ENCODE peak calls at places on chromosomes 2 and 18, in nine cellular contexts. X is right atrium auricular region; T is BJ; N is spleen; D is right lobe of liver; Z is colonic mucosa; G is MM.1S; B is brain microvascular endothelial cell; Q is effector memory CD4-positive, alpha-beta T cell. O is an unnamed sample. For H3K27me3, the result is how much of the 10 kb centered on the place peaks cover.

GRCh38 chr2:156659694-156660093 is 223.5 kb downstream of the GPD2 start:
- DNase-seq in X (no peak), T (no peak), N (no peak), D (peak), Z (no peak), G (no peak), B (no peak), Q (no peak), O (no peak)

GRCh38 chr2:43333656-43334144 is 107.3 kb upstream of the ZFP36L2 start:
- DNase-seq in X (no peak), T (no peak), N (no peak), D (no peak), Z (peak), G (no peak), B (peak), Q (no peak), O (no peak)

GRCh38 chr18:57837917-57838548 is 34.9 kb upstream of the ATP8B1 start:
- DNase-seq in X (no peak), T (no peak), N (no peak), D (no peak), Z (no peak), G (peak), B (peak), Q (no peak), O (peak)

GRCh38 chr2:233907627-233908026 is 9.5 kb upstream of the TRPM8 start:
- DNase-seq in X (no peak), T (no peak), N (no peak), D (no peak), Z (no peak), G (no peak), B (no peak), Q (no peak), O (no peak)

GRCh38 chr2:113848758-113849460 is 41.0 kb upstream of the ACTR3 start:
- DNase-seq in X (no peak), T (no peak), N (no peak), D (no peak), Z (no peak), G (no peak), B (no peak), Q (no peak), O (no peak)

GRCh38 chr2:186691900-186692299 is 2.0 kb upstream of the FAM171B start:
- DNase-seq in X (no peak), T (no peak), N (no peak), D (no peak), Z (no peak), G (no peak), B (no peak), Q (no peak), O (no peak)

GRCh38 chr2:19991895-19992294 is 2.0 kb upstream of the WDR35 start:
- DNase-seq in X (no peak), T (no peak), N (no peak), D (no peak), Z (no peak), G (no peak), B (no peak), Q (no peak), O (no peak)

GRCh38 chr2:48343571-48344440 is 186.1 kb upstream of the STON1 start:
- DNase-seq in X (no peak), T (peak), N (no peak), D (no peak), Z (no peak), G (peak), B (peak), Q (no peak), O (no peak)

GRCh38 chr2:58959996-58960395 is 718.9 kb upstream of the FANCL start:
- DNase-seq in X (no peak), T (no peak), N (no peak), D (no peak), Z (no peak), G (no peak), B (no peak), Q (no peak), O (no peak)

GRCh38 chr2:122205637-122206036 is 450.2 kb downstream of the TSN start:
- DNase-seq in X (no peak), T (no peak), N (no peak), D (no peak), Z (no peak), G (no peak), B (no peak), Q (no peak), O (no peak)

GRCh38 chr18:2515908-2516625 is 55.2 kb downstream of the METTL4 start:
- DNase-seq in X (no peak), T (peak), N (no peak), D (no peak), Z (no peak), G (peak), B (peak), Q (no peak), O (no peak)

GRCh38 chr2:39881494-39881893 is 102.4 kb upstream of the THUMPD2 start:
- DNase-seq in X (no peak), T (no peak), N (no peak), D (no peak), Z (no peak), G (no peak), B (no peak), Q (no peak), O (no peak)

GRCh38 chr2:134177351-134177931 is 76.4 kb upstream of the MGAT5 start:
- DNase-seq in X (peak), T (no peak), N (no peak), D (no peak), Z (no peak), G (no peak), B (no peak), Q (no peak), O (no peak)

GRCh38 chr2:56812432-56812831 is 628.6 kb downstream of the CCDC85A start:
- DNase-seq in X (no peak), T (no peak), N (no peak), D (no peak), Z (no peak), G (no peak), B (no peak), Q (no peak), O (no peak)

GRCh38 chr2:135742307-135742838 is 718 bp downstream of the UBXN4 start:
- DNase-seq in X (no peak), T (no peak), N (no peak), D (peak), Z (peak), G (peak), B (peak), Q (peak), O (peak)

GRCh38 chr2:37625781-37626548 is 45.5 kb downstream of the CDC42EP3 start:
- DNase-seq in X (no peak), T (no peak), N (peak), D (no peak), Z (no peak), G (peak), B (no peak), Q (peak), O (no peak)

GRCh38 chr2:44450806-44451205 is 89.1 kb downstream of the CAMKMT start:
- DNase-seq in X (no peak), T (no peak), N (no peak), D (no peak), Z (no peak), G (no peak), B (no peak), Q (no peak), O (no peak)

GRCh38 chr2:54624611-54625071 is 98.8 kb upstream of the EML6 start:
- DNase-seq in X (no peak), T (no peak), N (no peak), D (no peak), Z (no peak), G (no peak), B (no peak), Q (no peak), O (no peak)

GRCh38 chr2:240663791-240664190 is 18.9 kb downstream of the AQP12B start:
- DNase-seq in X (no peak), T (no peak), N (no peak), D (no peak), Z (no peak), G (no peak), B (no peak), Q (no peak), O (no peak)

GRCh38 chr2:240664622-240665021 is 18.1 kb downstream of the AQP12B start:
- DNase-seq in X (no peak), T (no peak), N (no peak), D (no peak), Z (no peak), G (no peak), B (no peak), Q (no peak), O (no peak)

GRCh38 chr2:240662681-240663080 is 20.0 kb downstream of the AQP12B start:
- DNase-seq in X (peak), T (no peak), N (no peak), D (no peak), Z (no peak), G (no peak), B (peak), Q (no peak), O (no peak)
- H3K27me3 ChIP-seq in X (under half), T (under half), N (under half), D (under half), Z (under half), G (half or more), B (under half), Q (under half), O (under half)

GRCh38 chr2:86786001-86786536 is 4.6 kb downstream of the CD8A start:
- DNase-seq in X (no peak), T (no peak), N (no peak), D (no peak), Z (no peak), G (no peak), B (no peak), Q (no peak), O (no peak)

GRCh38 chr2:86789687-86790133 is 1.0 kb downstream of the CD8A start:
- DNase-seq in X (no peak), T (no peak), N (no peak), D (no peak), Z (no peak), G (no peak), B (no peak), Q (no peak), O (no peak)

GRCh38 chr2:86787701-86788100 is 3.0 kb downstream of the CD8A start:
- DNase-seq in X (no peak), T (no peak), N (no peak), D (no peak), Z (no peak), G (no peak), B (no peak), Q (no peak), O (no peak)

GRCh38 chr2:86788881-86789686 is 1.6 kb downstream of the CD8A start:
- DNase-seq in X (no peak), T (no peak), N (peak), D (no peak), Z (no peak), G (no peak), B (no peak), Q (no peak), O (no peak)

GRCh38 chr2:86788172-86788571 is 2.5 kb downstream of the CD8A start:
- DNase-seq in X (no peak), T (no peak), N (peak), D (no peak), Z (no peak), G (no peak), B (no peak), Q (no peak), O (no peak)
- H3K27me3 ChIP-seq in X (under half), T (under half), N (half or more), D (under half), Z (under half), G (under half), B (half or more), Q (under half), O (under half)

GRCh38 chr2:218853766-218854165 is 5.8 kb upstream of the WNT6 start:
- DNase-seq in X (no peak), T (no peak), N (peak), D (no peak), Z (no peak), G (no peak), B (no peak), Q (no peak), O (no peak)
- H3K27me3 ChIP-seq in X (under half), T (under half), N (half or more), D (under half), Z (under half), G (half or more), B (under half), Q (under half), O (under half)

GRCh38 chr2:70868970-70869369 is 33.4 kb upstream of the CD207 start:
- DNase-seq in X (no peak), T (no peak), N (no peak), D (no peak), Z (no peak), G (no peak), B (no peak), Q (no peak), O (no peak)
- H3K27me3 ChIP-seq in X (under half), T (under half), N (under half), D (under half), Z (under half), G (under half), B (under half), Q (under half), O (under half)

GRCh38 chr18:59219672-59220163 is at the start of gene GRP:
- DNase-seq in X (no peak), T (no peak), N (no peak), D (no peak), Z (no peak), G (no peak), B (no peak), Q (no peak), O (no peak)
- H3K27me3 ChIP-seq in X (under half), T (under half), N (half or more), D (under half), Z (under half), G (under half), B (half or more), Q (under half), O (under half)

GRCh38 chr2:236365258-236366048 is 101.2 kb upstream of the ASB18 start:
- DNase-seq in X (peak), T (no peak), N (peak), D (no peak), Z (no peak), G (no peak), B (no peak), Q (no peak), O (no peak)

GRCh38 chr2:236366406-236366805 is 102.2 kb upstream of the ASB18 start:
- DNase-seq in X (peak), T (no peak), N (no peak), D (no peak), Z (no peak), G (peak), B (no peak), Q (no peak), O (no peak)

GRCh38 chr2:236360486-236360885 is 96.3 kb upstream of the ASB18 start:
- DNase-seq in X (no peak), T (no peak), N (no peak), D (no peak), Z (no peak), G (no peak), B (no peak), Q (no peak), O (no peak)

GRCh38 chr2:236366049-236366387 is 101.8 kb upstream of the ASB18 start:
- DNase-seq in X (peak), T (no peak), N (no peak), D (no peak), Z (no peak), G (peak), B (no peak), Q (no peak), O (no peak)

DNA sequence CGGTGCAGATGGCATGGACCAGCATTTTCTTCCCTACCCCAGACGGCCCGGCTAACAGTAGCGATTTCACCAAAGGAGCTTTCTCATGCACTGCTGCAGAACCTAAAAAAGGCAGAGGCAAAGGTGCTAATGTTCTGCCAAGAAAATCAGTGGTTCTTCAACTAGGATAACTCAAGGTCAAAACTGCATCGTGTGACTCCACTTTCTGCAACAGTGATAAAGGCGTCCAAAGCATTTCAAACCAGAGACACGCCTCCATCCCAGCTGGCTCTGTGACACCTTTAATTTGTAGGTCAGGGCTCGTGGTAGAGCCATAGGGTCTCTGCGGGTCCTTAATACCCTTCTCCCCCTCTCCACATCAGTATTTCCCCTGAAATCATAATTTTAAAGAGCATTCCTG is 99.7 kb upstream of the ASB18 start:
- DNase-seq in X (peak), T (no peak), N (no peak), D (no peak), Z (no peak), G (no peak), B (no peak), Q (no peak), O (no peak)
- H3K27me3 ChIP-seq in X (under half), T (under half), N (under half), D (under half), Z (under half), G (under half), B (under half), Q (under half), O (under half)